ENCODE peak calls at places on chromosome 1, in ten cellular contexts. Q, H, J, X, I, E, L, U, R and S are unnamed samples. For H3K4me1, the result is how much of the 10 kb centered on the place peaks cover.

GRCh38 chr1:151327903-151328674 is 873 bp upstream of the PI4KB start:
- DNase-seq in Q (no peak), H (no peak), J (peak), X (peak), I (no peak), E (peak), L (no peak), U (peak), R (no peak), S (no peak)

GRCh38 chr1:114330451-114330983 is 176.8 kb upstream of the SYT6 start:
- DNase-seq in Q (peak), H (no peak), J (no peak), X (no peak), I (no peak), E (peak), L (no peak), U (no peak), R (no peak), S (peak)

GRCh38 chr1:186165303-186165702 is 209.8 kb downstream of the TPR start:
- DNase-seq in Q (no peak), H (peak), J (no peak), X (no peak), I (no peak), E (peak), L (no peak), U (no peak), R (no peak), S (no peak)

GRCh38 chr1:241411776-241412338 is 54.9 kb upstream of the RGS7 start:
- DNase-seq in Q (no peak), H (peak), J (no peak), X (no peak), I (no peak), E (no peak), L (no peak), U (no peak), R (no peak), S (no peak)

GRCh38 chr1:228370941-228371740 is 35.5 kb downstream of the TRIM11 start:
- DNase-seq in Q (no peak), H (no peak), J (no peak), X (no peak), I (no peak), E (no peak), L (no peak), U (peak), R (no peak), S (no peak)

GRCh38 chr1:178541829-178542553 is 29.1 kb downstream of the TEX35 start:
- DNase-seq in Q (no peak), H (peak), J (peak), X (peak), I (peak), E (peak), L (peak), U (peak), R (peak), S (peak)

GRCh38 chr1:21340230-21340564 is 49.9 kb upstream of the ECE1 start:
- DNase-seq in Q (no peak), H (no peak), J (no peak), X (peak), I (no peak), E (peak), L (no peak), U (no peak), R (peak), S (no peak)

GRCh38 chr1:21586222-21586621 is 77.0 kb downstream of the ALPL start:
- DNase-seq in Q (no peak), H (no peak), J (peak), X (no peak), I (no peak), E (no peak), L (no peak), U (no peak), R (no peak), S (no peak)

GRCh38 chr1:47738560-47739182 is 258.5 kb downstream of the TRABD2B start:
- DNase-seq in Q (no peak), H (peak), J (peak), X (peak), I (peak), E (peak), L (peak), U (no peak), R (peak), S (no peak)

GRCh38 chr1:172144445-172145060 is 275.9 kb upstream of the C1orf105 start:
- DNase-seq in Q (peak), H (peak), J (no peak), X (no peak), I (peak), E (peak), L (peak), U (peak), R (peak), S (no peak)

GRCh38 chr1:168148916-168149315 is 12.2 kb upstream of the GPR161 start:
- DNase-seq in Q (peak), H (no peak), J (no peak), X (no peak), I (no peak), E (no peak), L (no peak), U (no peak), R (no peak), S (no peak)

DNA sequence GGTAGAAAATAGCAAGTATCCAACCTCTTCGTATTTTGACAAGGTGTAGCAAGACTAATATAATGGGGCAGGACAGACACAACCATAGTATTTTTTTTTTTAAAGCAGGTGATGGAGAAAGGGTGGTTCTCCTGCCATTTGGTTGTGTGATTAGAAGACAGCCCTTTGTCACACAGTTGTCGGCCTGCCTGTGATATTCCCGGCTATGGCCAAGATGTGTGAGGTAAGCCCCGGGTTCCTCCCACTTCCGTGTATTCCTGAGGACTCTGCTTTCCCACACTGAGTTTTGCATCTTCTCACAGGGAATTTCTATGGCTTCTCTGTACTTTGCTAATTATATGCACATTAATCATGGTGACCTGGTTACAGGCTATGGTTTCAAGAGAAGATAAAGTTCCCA is 35.9 kb downstream of the ZNF496 start:
- DNase-seq in Q (no peak), H (no peak), J (no peak), X (no peak), I (no peak), E (no peak), L (no peak), U (peak), R (no peak), S (no peak)
- H3K4me1 ChIP-seq in Q (under half), H (under half), J (under half), X (under half), I (under half), E (under half), L (under half), U (under half), R (under half), S (under half)

GRCh38 chr1:234589064-234589765 is 20.8 kb downstream of the IRF2BP2 start:
- DNase-seq in Q (peak), H (peak), J (no peak), X (no peak), I (peak), E (peak), L (no peak), U (no peak), R (no peak), S (no peak)

GRCh38 chr1:234592240-234592639 is 17.7 kb downstream of the IRF2BP2 start:
- DNase-seq in Q (peak), H (no peak), J (no peak), X (no peak), I (no peak), E (no peak), L (no peak), U (no peak), R (no peak), S (no peak)

GRCh38 chr1:234593109-234593508 is 16.9 kb downstream of the IRF2BP2 start:
- DNase-seq in Q (peak), H (no peak), J (no peak), X (no peak), I (no peak), E (no peak), L (no peak), U (no peak), R (no peak), S (no peak)

GRCh38 chr1:234589854-234590620 is 19.9 kb downstream of the IRF2BP2 start:
- DNase-seq in Q (peak), H (peak), J (no peak), X (no peak), I (no peak), E (peak), L (no peak), U (no peak), R (no peak), S (no peak)

DNA sequence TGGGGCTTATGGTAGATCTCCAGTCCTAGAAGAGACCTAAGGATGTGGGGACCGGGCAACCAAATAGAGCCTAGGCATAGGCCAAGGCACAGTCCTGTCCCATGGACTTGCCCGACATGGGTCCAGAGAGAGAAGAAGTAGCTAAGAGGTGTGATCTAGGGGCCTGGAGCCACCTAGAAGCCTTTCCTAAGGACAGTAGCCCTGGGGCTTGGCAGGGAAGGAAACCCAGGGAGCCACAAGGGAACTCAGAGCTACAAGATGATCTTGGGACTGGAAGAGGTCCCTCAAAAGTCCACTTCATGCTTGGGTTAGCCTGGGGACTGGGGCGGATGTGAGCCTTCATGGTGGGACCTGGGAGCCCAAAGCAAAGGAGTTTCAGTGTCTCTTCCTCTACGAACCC is 18.8 kb downstream of the IRF2BP2 start:
- DNase-seq in Q (no peak), H (no peak), J (no peak), X (no peak), I (no peak), E (no peak), L (no peak), U (no peak), R (no peak), S (no peak)
- H3K27ac ChIP-seq in Q (peak), H (no peak), J (no peak), X (no peak), I (no peak), E (no peak), L (no peak), U (no peak), R (no peak), S (no peak)

GRCh38 chr1:48920741-48921330 is 144.1 kb upstream of the BEND5 start:
- DNase-seq in Q (no peak), H (no peak), J (no peak), X (no peak), I (no peak), E (no peak), L (no peak), U (no peak), R (no peak), S (no peak)

GRCh38 chr1:48924099-48924498 is 147.4 kb upstream of the BEND5 start:
- DNase-seq in Q (no peak), H (no peak), J (no peak), X (no peak), I (no peak), E (no peak), L (no peak), U (no peak), R (no peak), S (no peak)

GRCh38 chr1:48917901-48918603 is 141.4 kb upstream of the BEND5 start:
- DNase-seq in Q (no peak), H (no peak), J (no peak), X (peak), I (no peak), E (no peak), L (no peak), U (no peak), R (no peak), S (no peak)

GRCh38 chr1:48923116-48923515 is 146.4 kb upstream of the BEND5 start:
- DNase-seq in Q (no peak), H (no peak), J (no peak), X (no peak), I (no peak), E (no peak), L (no peak), U (no peak), R (no peak), S (no peak)
- H3K4me1 ChIP-seq in Q (under half), H (under half), J (under half), X (under half), I (under half), E (under half), L (under half), U (under half), R (under half), S (under half)

GRCh38 chr1:230102472-230102871 is 35.4 kb downstream of the GALNT2 start:
- DNase-seq in Q (no peak), H (no peak), J (no peak), X (no peak), I (no peak), E (no peak), L (no peak), U (no peak), R (no peak), S (no peak)
- H3K27ac ChIP-seq in Q (peak), H (no peak), J (no peak), X (peak), I (peak), E (no peak), L (no peak), U (no peak), R (peak), S (no peak)